ENCODE peak calls at places on chromosomes 2 and 18, in ten cellular contexts. S is fibroblast of the aortic adventitia, T is kidney, H is dorsolateral prefrontal cortex, A is coronary artery, M is AG09319, Q is choroid plexus epithelial cell, F is D721Med, N is GM10248, J is HFF-Myc. Y is an unnamed sample.

GRCh38 chr2:201795608-201796477 is 10.5 kb upstream of the CDK15 start:
- DNase-seq in S (peak), T (no peak), H (no peak), A (no peak), M (no peak), Q (peak), F (peak), N (peak), J (no peak), Y (peak)

GRCh38 chr2:1219901-1220691 is 193.2 kb upstream of the TPO start:
- DNase-seq in S (no peak), T (peak), H (no peak), A (no peak), M (peak), Q (peak), F (no peak), N (no peak), J (no peak), Y (no peak)

GRCh38 chr2:118913131-118913804 is 28.7 kb upstream of the MARCO start:
- DNase-seq in S (peak), T (no peak), H (no peak), A (no peak), M (no peak), Q (no peak), F (no peak), N (no peak), J (no peak), Y (no peak)

GRCh38 chr2:1971124-1971523 is 226.8 kb upstream of the PXDN start:
- DNase-seq in S (no peak), T (no peak), H (no peak), A (no peak), M (no peak), Q (no peak), F (no peak), N (no peak), J (no peak), Y (no peak)

GRCh38 chr2:107027205-107027604 is 141.2 kb upstream of the ST6GAL2 start:
- DNase-seq in S (no peak), T (no peak), H (no peak), A (no peak), M (no peak), Q (no peak), F (no peak), N (no peak), J (no peak), Y (no peak)

GRCh38 chr2:85779641-85780315 is 26.0 kb downstream of the ATOH8 start:
- DNase-seq in S (no peak), T (peak), H (no peak), A (no peak), M (no peak), Q (no peak), F (no peak), N (no peak), J (no peak), Y (no peak)

GRCh38 chr2:101360229-101360628 is 27.1 kb downstream of the CREG2 start:
- DNase-seq in S (no peak), T (no peak), H (no peak), A (no peak), M (no peak), Q (no peak), F (no peak), N (no peak), J (no peak), Y (no peak)

GRCh38 chr2:237344972-237345870 is 68.7 kb downstream of the COL6A3 start:
- DNase-seq in S (no peak), T (no peak), H (no peak), A (no peak), M (no peak), Q (peak), F (no peak), N (no peak), J (no peak), Y (no peak)

GRCh38 chr18:74836296-74837139 is 238.8 kb downstream of the ZNF407 start:
- DNase-seq in S (peak), T (no peak), H (no peak), A (no peak), M (no peak), Q (peak), F (no peak), N (no peak), J (no peak), Y (no peak)

GRCh38 chr2:234579231-234579962 is 82.5 kb upstream of the ARL4C start:
- DNase-seq in S (no peak), T (no peak), H (no peak), A (no peak), M (no peak), Q (no peak), F (no peak), N (no peak), J (no peak), Y (no peak)

GRCh38 chr2:158006961-158007664 is 94.6 kb upstream of the UPP2 start:
- DNase-seq in S (no peak), T (no peak), H (no peak), A (no peak), M (no peak), Q (peak), F (no peak), N (no peak), J (no peak), Y (no peak)

GRCh38 chr2:237894396-237894979 is 35.1 kb downstream of the RAMP1 start:
- DNase-seq in S (no peak), T (peak), H (peak), A (no peak), M (no peak), Q (no peak), F (no peak), N (no peak), J (no peak), Y (no peak)

GRCh38 chr2:47058061-47058931 is 96.8 kb downstream of the STPG4 start:
- DNase-seq in S (peak), T (no peak), H (no peak), A (no peak), M (peak), Q (peak), F (no peak), N (no peak), J (no peak), Y (no peak)

GRCh38 chr2:181058378-181059269 is 78.2 kb downstream of the UBE2E3 start:
- DNase-seq in S (peak), T (no peak), H (no peak), A (no peak), M (no peak), Q (peak), F (no peak), N (no peak), J (no peak), Y (no peak)

GRCh38 chr2:45729753-45730512 is 78.5 kb downstream of the PRKCE start:
- DNase-seq in S (no peak), T (no peak), H (no peak), A (no peak), M (no peak), Q (peak), F (no peak), N (peak), J (no peak), Y (no peak)
- TF ChIP-seq CTCF in S (peak), T (peak), H (no peak), A (no peak), M (no peak), Q (peak), F (no peak), N (peak), J (peak), Y (peak)

GRCh38 chr2:206225435-206226232 is 48.8 kb upstream of the ZDBF2 start:
- DNase-seq in S (no peak), T (no peak), H (no peak), A (no peak), M (no peak), Q (no peak), F (no peak), N (peak), J (no peak), Y (no peak)

GRCh38 chr2:206231669-206232286 is 42.7 kb upstream of the ZDBF2 start:
- DNase-seq in S (no peak), T (no peak), H (no peak), A (no peak), M (no peak), Q (no peak), F (no peak), N (no peak), J (no peak), Y (no peak)

GRCh38 chr2:206229642-206230041 is 44.8 kb upstream of the ZDBF2 start:
- DNase-seq in S (peak), T (no peak), H (no peak), A (no peak), M (no peak), Q (no peak), F (no peak), N (no peak), J (no peak), Y (no peak)

GRCh38 chr2:206232287-206233035 is 42.0 kb upstream of the ZDBF2 start:
- DNase-seq in S (peak), T (no peak), H (peak), A (no peak), M (no peak), Q (no peak), F (no peak), N (no peak), J (no peak), Y (no peak)

DNA sequence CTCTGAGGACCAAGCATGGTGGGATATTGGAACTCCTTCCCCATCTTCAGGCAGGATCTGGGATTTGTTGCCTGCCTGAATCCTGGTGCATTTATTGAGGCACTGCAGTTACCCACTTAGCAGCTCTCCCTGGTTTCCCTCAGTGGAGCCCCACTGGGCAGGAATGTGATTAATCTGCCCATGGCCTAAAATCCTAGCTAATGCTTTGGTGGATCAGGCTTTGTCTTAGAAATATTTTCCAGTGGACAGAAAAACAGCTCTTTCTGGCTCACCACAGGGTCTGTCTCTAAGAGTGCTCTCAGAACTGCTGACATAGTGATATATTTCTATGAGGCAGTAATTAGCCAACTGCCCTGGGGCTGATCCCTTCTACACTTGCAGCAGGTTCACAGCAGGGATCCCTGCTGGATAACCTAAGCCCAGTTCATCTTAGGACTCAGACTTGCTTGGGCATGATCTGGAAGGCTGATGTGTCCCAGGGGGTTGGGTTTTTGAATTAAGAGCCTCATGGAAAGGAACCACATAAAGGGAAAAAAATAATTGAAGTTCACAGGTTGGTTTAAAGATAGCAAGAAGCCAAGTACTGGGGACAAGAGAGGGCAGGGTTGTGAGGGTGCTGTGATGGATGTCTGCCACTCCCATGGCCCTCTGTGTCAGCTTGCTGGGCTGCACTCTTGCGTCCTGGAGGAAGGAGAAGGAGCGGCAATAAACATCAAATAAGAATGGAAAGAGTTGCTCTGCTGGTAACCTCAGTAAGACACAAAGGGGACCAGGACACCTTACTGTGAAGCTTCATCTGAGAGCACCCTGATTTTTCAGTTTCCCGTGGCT is 44.2 kb upstream of the ZDBF2 start:
- DNase-seq in S (peak), T (no peak), H (no peak), A (no peak), M (no peak), Q (peak), F (peak), N (no peak), J (no peak), Y (no peak)
- TF ChIP-seq CTCF in S (peak), T (no peak), H (no peak), A (no peak), M (peak), Q (peak), F (no peak), N (no peak), J (peak), Y (peak)

GRCh38 chr2:143830476-143830875 is 689.4 kb downstream of the ZEB2 start:
- DNase-seq in S (no peak), T (no peak), H (no peak), A (no peak), M (no peak), Q (no peak), F (no peak), N (no peak), J (no peak), Y (no peak)

GRCh38 chr2:143835481-143835880 is 684.4 kb downstream of the ZEB2 start:
- DNase-seq in S (no peak), T (no peak), H (no peak), A (no peak), M (no peak), Q (peak), F (no peak), N (no peak), J (no peak), Y (no peak)

GRCh38 chr2:143833258-143833657 is 686.7 kb downstream of the ZEB2 start:
- DNase-seq in S (no peak), T (no peak), H (no peak), A (no peak), M (no peak), Q (no peak), F (no peak), N (no peak), J (no peak), Y (no peak)
- TF ChIP-seq CTCF in S (no peak), T (no peak), H (no peak), A (no peak), M (no peak), Q (no peak), F (no peak), N (no peak), J (no peak), Y (no peak)

GRCh38 chr2:215379948-215380347 is 55.9 kb downstream of the FN1 start:
- DNase-seq in S (no peak), T (no peak), H (no peak), A (no peak), M (no peak), Q (no peak), F (no peak), N (no peak), J (no peak), Y (no peak)
- TF ChIP-seq CTCF in S (no peak), T (no peak), H (no peak), A (no peak), M (no peak), Q (no peak), F (no peak), N (no peak), J (no peak), Y (no peak)

GRCh38 chr2:20051518-20052228 is at the start of gene LAPTM4A:
- DNase-seq in S (peak), T (peak), H (peak), A (peak), M (peak), Q (peak), F (peak), N (peak), J (peak), Y (peak)
- TF ChIP-seq CTCF in S (peak), T (no peak), H (peak), A (no peak), M (no peak), Q (peak), F (no peak), N (no peak), J (no peak), Y (peak)